ENCODE peak calls at places on chromosomes 6 and 20, in eight cellular contexts. One of them, this sample, is unnamed. For H3K27me3 and H3K4me1, the result is how much of the 10 kb centered on the place peaks cover.

GRCh38 chr20:47952165-47952564 is 166.9 kb upstream of the SULF2 start:
- DNase-seq in cardiac muscle cell: no peak
- DNase-seq in Panc1: no peak
- DNase-seq in breast epithelium: no peak
- DNase-seq in IMR-90: no peak
- DNase-seq in H9: no peak
- DNase-seq in psoas muscle: no peak
- DNase-seq in ascending aorta: no peak
- DNase-seq in this sample: no peak

GRCh38 chr6:26233608-26234420 is 131.2 kb upstream of the BTN3A2 start:
- DNase-seq in cardiac muscle cell: peak
- DNase-seq in Panc1: no peak
- DNase-seq in breast epithelium: peak
- DNase-seq in IMR-90: peak
- DNase-seq in H9: peak
- DNase-seq in psoas muscle: no peak
- DNase-seq in ascending aorta: no peak
- DNase-seq in this sample: peak

GRCh38 chr6:161367472-161367871 is 93.6 kb upstream of the AGPAT4 start:
- DNase-seq in cardiac muscle cell: peak
- DNase-seq in Panc1: no peak
- DNase-seq in breast epithelium: no peak
- DNase-seq in IMR-90: no peak
- DNase-seq in H9: no peak
- DNase-seq in psoas muscle: no peak
- DNase-seq in ascending aorta: no peak
- DNase-seq in this sample: no peak

GRCh38 chr6:159693128-159693893 is at the start of gene SOD2:
- DNase-seq in cardiac muscle cell: peak
- DNase-seq in Panc1: no peak
- DNase-seq in breast epithelium: peak
- DNase-seq in IMR-90: peak
- DNase-seq in H9: peak
- DNase-seq in psoas muscle: peak
- DNase-seq in ascending aorta: no peak
- DNase-seq in this sample: peak

GRCh38 chr20:43824279-43824678 is 90.4 kb upstream of the TOX2 start:
- DNase-seq in cardiac muscle cell: no peak
- DNase-seq in Panc1: no peak
- DNase-seq in breast epithelium: no peak
- DNase-seq in IMR-90: no peak
- DNase-seq in H9: no peak
- DNase-seq in psoas muscle: no peak
- DNase-seq in ascending aorta: no peak
- DNase-seq in this sample: no peak

GRCh38 chr6:26327450-26328264 is 37.3 kb upstream of the BTN3A2 start:
- DNase-seq in cardiac muscle cell: peak
- DNase-seq in Panc1: no peak
- DNase-seq in breast epithelium: no peak
- DNase-seq in IMR-90: peak
- DNase-seq in H9: peak
- DNase-seq in psoas muscle: no peak
- DNase-seq in ascending aorta: no peak
- DNase-seq in this sample: no peak

GRCh38 chr20:35006009-35006408 is 50.3 kb downstream of the MYH7B start:
- DNase-seq in cardiac muscle cell: no peak
- DNase-seq in Panc1: no peak
- DNase-seq in breast epithelium: no peak
- DNase-seq in IMR-90: no peak
- DNase-seq in H9: peak
- DNase-seq in psoas muscle: peak
- DNase-seq in ascending aorta: no peak
- DNase-seq in this sample: no peak

GRCh38 chr20:4886771-4887527 is 114.4 kb downstream of the SLC23A2 start:
- DNase-seq in cardiac muscle cell: no peak
- DNase-seq in Panc1: no peak
- DNase-seq in breast epithelium: no peak
- DNase-seq in IMR-90: no peak
- DNase-seq in H9: no peak
- DNase-seq in psoas muscle: no peak
- DNase-seq in ascending aorta: no peak
- DNase-seq in this sample: no peak

GRCh38 chr6:139080255-139080920 is 51.8 kb downstream of the ABRACL start:
- DNase-seq in cardiac muscle cell: no peak
- DNase-seq in Panc1: no peak
- DNase-seq in breast epithelium: no peak
- DNase-seq in IMR-90: no peak
- DNase-seq in H9: no peak
- DNase-seq in psoas muscle: no peak
- DNase-seq in ascending aorta: no peak
- DNase-seq in this sample: no peak

GRCh38 chr6:28205879-28206278 is 19.2 kb upstream of the ZSCAN9 start:
- DNase-seq in cardiac muscle cell: no peak
- DNase-seq in Panc1: no peak
- DNase-seq in breast epithelium: no peak
- DNase-seq in IMR-90: no peak
- DNase-seq in H9: no peak
- DNase-seq in psoas muscle: no peak
- DNase-seq in ascending aorta: no peak
- DNase-seq in this sample: no peak

GRCh38 chr6:28207244-28208179 is 17.6 kb upstream of the ZSCAN9 start:
- DNase-seq in cardiac muscle cell: peak
- DNase-seq in Panc1: no peak
- DNase-seq in breast epithelium: no peak
- DNase-seq in IMR-90: peak
- DNase-seq in H9: peak
- DNase-seq in psoas muscle: no peak
- DNase-seq in ascending aorta: no peak
- DNase-seq in this sample: no peak

GRCh38 chr6:28206527-28207243 is 18.4 kb upstream of the ZSCAN9 start:
- DNase-seq in cardiac muscle cell: no peak
- DNase-seq in Panc1: no peak
- DNase-seq in breast epithelium: no peak
- DNase-seq in IMR-90: peak
- DNase-seq in H9: peak
- DNase-seq in psoas muscle: no peak
- DNase-seq in ascending aorta: no peak
- DNase-seq in this sample: peak

GRCh38 chr6:28209753-28210535 is 15.1 kb upstream of the ZSCAN9 start:
- DNase-seq in cardiac muscle cell: no peak
- DNase-seq in Panc1: no peak
- DNase-seq in breast epithelium: no peak
- DNase-seq in IMR-90: no peak
- DNase-seq in H9: no peak
- DNase-seq in psoas muscle: no peak
- DNase-seq in ascending aorta: no peak
- DNase-seq in this sample: no peak

DNA sequence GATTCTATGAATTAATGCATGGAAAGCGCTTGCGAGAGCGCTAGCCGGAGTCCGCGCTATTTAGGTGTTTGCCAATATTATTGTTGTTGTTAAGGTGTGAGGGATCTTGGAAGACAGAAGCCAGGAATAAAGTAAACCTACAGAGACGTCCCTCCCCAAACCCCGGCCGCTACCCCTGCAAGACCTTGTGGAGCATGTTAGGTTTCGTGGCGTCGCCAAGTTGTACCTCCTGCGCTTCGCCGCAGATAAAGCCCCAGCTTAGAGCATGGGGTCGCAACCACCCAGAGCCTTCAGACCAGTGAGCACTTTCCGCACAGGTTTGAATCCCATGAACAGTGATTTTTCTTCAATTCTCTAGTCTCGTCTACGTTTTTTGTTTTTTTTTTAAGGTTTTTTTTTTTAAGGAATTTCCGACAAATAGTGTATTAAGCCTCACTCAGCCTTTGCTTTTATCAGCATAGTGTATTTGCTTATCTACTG is 16.9 kb upstream of the ZSCAN9 start:
- DNase-seq in cardiac muscle cell: no peak
- DNase-seq in Panc1: no peak
- DNase-seq in breast epithelium: no peak
- DNase-seq in IMR-90: no peak
- DNase-seq in H9: peak
- DNase-seq in psoas muscle: no peak
- DNase-seq in ascending aorta: no peak
- DNase-seq in this sample: no peak
- H3K27me3 ChIP-seq in cardiac muscle cell: half or more
- H3K27me3 ChIP-seq in Panc1: under half
- H3K27me3 ChIP-seq in breast epithelium: half or more
- H3K27me3 ChIP-seq in IMR-90: under half
- H3K27me3 ChIP-seq in H9: under half
- H3K27me3 ChIP-seq in psoas muscle: under half
- H3K27me3 ChIP-seq in ascending aorta: under half
- H3K27me3 ChIP-seq in this sample: under half

GRCh38 chr6:53520320-53520928 is 24.5 kb downstream of the GCLC start:
- DNase-seq in cardiac muscle cell: no peak
- DNase-seq in Panc1: no peak
- DNase-seq in breast epithelium: no peak
- DNase-seq in IMR-90: no peak
- DNase-seq in H9: no peak
- DNase-seq in psoas muscle: no peak
- DNase-seq in ascending aorta: no peak
- DNase-seq in this sample: no peak
- H3K4me1 ChIP-seq in cardiac muscle cell: under half
- H3K4me1 ChIP-seq in Panc1: under half
- H3K4me1 ChIP-seq in breast epithelium: under half
- H3K4me1 ChIP-seq in IMR-90: under half
- H3K4me1 ChIP-seq in H9: under half
- H3K4me1 ChIP-seq in psoas muscle: under half
- H3K4me1 ChIP-seq in ascending aorta: under half
- H3K4me1 ChIP-seq in this sample: under half

GRCh38 chr6:12884983-12885382 is 168.4 kb downstream of the PHACTR1 start:
- DNase-seq in cardiac muscle cell: peak
- DNase-seq in Panc1: no peak
- DNase-seq in breast epithelium: no peak
- DNase-seq in IMR-90: no peak
- DNase-seq in H9: no peak
- DNase-seq in psoas muscle: no peak
- DNase-seq in ascending aorta: no peak
- DNase-seq in this sample: no peak
- H3K27me3 ChIP-seq in cardiac muscle cell: half or more
- H3K27me3 ChIP-seq in Panc1: under half
- H3K27me3 ChIP-seq in breast epithelium: under half
- H3K27me3 ChIP-seq in IMR-90: under half
- H3K27me3 ChIP-seq in H9: under half
- H3K27me3 ChIP-seq in psoas muscle: under half
- H3K27me3 ChIP-seq in ascending aorta: under half
- H3K27me3 ChIP-seq in this sample: under half

GRCh38 chr6:654136-654535 is 2.8 kb downstream of the HUS1B start:
- DNase-seq in cardiac muscle cell: no peak
- DNase-seq in Panc1: no peak
- DNase-seq in breast epithelium: no peak
- DNase-seq in IMR-90: no peak
- DNase-seq in H9: no peak
- DNase-seq in psoas muscle: no peak
- DNase-seq in ascending aorta: no peak
- DNase-seq in this sample: no peak
- H3K4me1 ChIP-seq in cardiac muscle cell: under half
- H3K4me1 ChIP-seq in Panc1: under half
- H3K4me1 ChIP-seq in breast epithelium: under half
- H3K4me1 ChIP-seq in IMR-90: under half
- H3K4me1 ChIP-seq in H9: under half
- H3K4me1 ChIP-seq in psoas muscle: under half
- H3K4me1 ChIP-seq in ascending aorta: under half
- H3K4me1 ChIP-seq in this sample: under half

DNA sequence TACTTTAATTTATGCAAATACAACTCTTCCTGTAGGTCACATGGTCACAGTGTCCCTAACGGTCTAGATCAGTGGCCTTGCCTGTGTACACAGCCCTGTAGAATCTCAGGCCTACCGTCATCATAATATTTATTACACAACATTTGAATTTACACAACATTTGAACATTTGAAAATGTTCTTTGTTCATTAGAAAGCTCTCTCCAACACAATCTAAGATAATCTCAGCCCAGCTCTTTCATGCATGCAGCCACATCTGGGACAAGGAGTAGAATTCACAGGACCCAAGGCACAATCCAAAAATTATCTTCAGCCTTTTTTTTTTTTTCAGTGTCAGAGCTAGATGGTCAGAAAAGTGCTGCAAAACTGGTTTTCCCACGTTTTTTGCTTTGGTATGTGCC is 892.8 kb downstream of the TFAP2A start:
- DNase-seq in cardiac muscle cell: peak
- DNase-seq in Panc1: no peak
- DNase-seq in breast epithelium: no peak
- DNase-seq in IMR-90: no peak
- DNase-seq in H9: no peak
- DNase-seq in psoas muscle: no peak
- DNase-seq in ascending aorta: no peak
- DNase-seq in this sample: no peak
- H3K27me3 ChIP-seq in cardiac muscle cell: under half
- H3K27me3 ChIP-seq in Panc1: under half
- H3K27me3 ChIP-seq in breast epithelium: under half
- H3K27me3 ChIP-seq in IMR-90: under half
- H3K27me3 ChIP-seq in H9: under half
- H3K27me3 ChIP-seq in psoas muscle: under half
- H3K27me3 ChIP-seq in ascending aorta: under half
- H3K27me3 ChIP-seq in this sample: under half

DNA sequence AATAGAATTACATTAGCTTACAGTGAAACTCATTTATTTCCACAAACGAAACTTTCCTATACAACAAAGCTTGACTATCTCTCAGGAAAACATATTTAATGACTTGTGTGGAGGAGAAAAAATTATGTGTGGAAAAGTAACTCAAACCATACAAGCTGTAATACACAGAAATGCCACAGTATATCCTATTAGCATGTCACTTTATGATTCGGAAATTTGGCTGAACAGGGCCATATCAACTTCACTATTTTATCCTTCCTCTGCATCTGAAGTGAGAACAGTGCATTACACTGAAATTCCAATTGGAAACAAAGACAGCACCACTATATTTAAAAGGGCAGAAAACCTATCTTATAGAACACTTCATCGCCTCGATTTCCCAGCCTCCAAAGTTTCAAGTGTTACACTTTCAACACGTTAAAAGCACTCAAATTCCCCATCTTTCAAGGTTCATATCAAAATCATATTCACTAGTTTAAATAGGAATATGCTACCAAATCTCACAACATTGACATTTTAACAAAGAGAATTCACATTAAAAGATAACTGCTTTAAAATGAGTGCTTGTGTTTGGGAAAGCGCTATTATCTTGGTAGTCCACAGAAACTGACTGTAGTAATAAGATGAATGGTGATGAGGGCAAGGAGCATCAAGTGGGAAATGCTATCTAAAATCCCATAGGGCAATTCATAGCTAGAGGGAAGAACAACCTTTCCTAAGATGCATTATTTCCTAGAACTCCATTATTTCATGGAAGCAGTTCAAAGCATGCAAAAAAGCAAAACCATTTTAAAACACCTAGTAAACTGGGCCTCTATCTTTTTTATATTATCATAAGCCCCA is 1.8 kb downstream of the REV3L start:
- DNase-seq in cardiac muscle cell: no peak
- DNase-seq in Panc1: no peak
- DNase-seq in breast epithelium: no peak
- DNase-seq in IMR-90: peak
- DNase-seq in H9: no peak
- DNase-seq in psoas muscle: no peak
- DNase-seq in ascending aorta: no peak
- DNase-seq in this sample: no peak
- H3K4me1 ChIP-seq in cardiac muscle cell: under half
- H3K4me1 ChIP-seq in Panc1: half or more
- H3K4me1 ChIP-seq in breast epithelium: under half
- H3K4me1 ChIP-seq in IMR-90: under half
- H3K4me1 ChIP-seq in H9: under half
- H3K4me1 ChIP-seq in psoas muscle: half or more
- H3K4me1 ChIP-seq in ascending aorta: under half
- H3K4me1 ChIP-seq in this sample: under half

This sample was measured in thyroid gland.